ENCODE peak calls at places on chromosomes 1 and 21, in four cellular contexts. One of them, this sample, is unnamed.

GRCh38 chr1:113453771-113454083 is 63.4 kb downstream of the MAGI3 start:
- DNase-seq in mesenchymal stem cell: no peak
- DNase-seq in neuronal stem cell: no peak
- DNase-seq in H1: no peak
- DNase-seq in this sample: no peak

GRCh38 chr21:45228171-45228641 is 59.5 kb downstream of the POFUT2 start:
- DNase-seq in mesenchymal stem cell: peak
- DNase-seq in neuronal stem cell: no peak
- DNase-seq in H1: no peak
- DNase-seq in this sample: peak

GRCh38 chr1:84298336-84298687 is 3.2 kb upstream of the SAMD13 start:
- DNase-seq in neuronal stem cell: no peak
- DNase-seq in H1: peak
- DNase-seq in mesenchymal stem cell: peak
- DNase-seq in this sample: peak

GRCh38 chr1:31239653-31240241 is at the start of gene NKAIN1:
- DNase-seq in H1: peak
- DNase-seq in neuronal stem cell: peak
- DNase-seq in mesenchymal stem cell: peak
- DNase-seq in this sample: peak

GRCh38 chr1:228647523-228648444 is 87.5 kb upstream of the RHOU start:
- DNase-seq in neuronal stem cell: peak
- DNase-seq in mesenchymal stem cell: peak
- DNase-seq in H1: peak
- DNase-seq in this sample: peak

GRCh38 chr1:219354962-219355361 is 181.3 kb downstream of the LYPLAL1 start:
- DNase-seq in neuronal stem cell: no peak
- DNase-seq in H1: no peak
- DNase-seq in mesenchymal stem cell: no peak
- DNase-seq in this sample: no peak

GRCh38 chr1:90944006-90944405 is 77.8 kb downstream of the ZNF644 start:
- DNase-seq in neuronal stem cell: no peak
- DNase-seq in H1: no peak
- DNase-seq in mesenchymal stem cell: no peak
- DNase-seq in this sample: no peak

GRCh38 chr1:23558140-23558871 is 995 bp downstream of the ID3 start:
- DNase-seq in H1: no peak
- DNase-seq in mesenchymal stem cell: peak
- DNase-seq in neuronal stem cell: no peak
- DNase-seq in this sample: peak

GRCh38 chr1:115463347-115463746 is 125.3 kb upstream of the NGF start:
- DNase-seq in mesenchymal stem cell: no peak
- DNase-seq in neuronal stem cell: no peak
- DNase-seq in H1: peak
- DNase-seq in this sample: peak

GRCh38 chr1:115454835-115455511 is 116.9 kb upstream of the NGF start:
- DNase-seq in H1: no peak
- DNase-seq in neuronal stem cell: no peak
- DNase-seq in mesenchymal stem cell: no peak
- DNase-seq in this sample: no peak

GRCh38 chr1:72283204-72284083 is 1.1 kb upstream of the NEGR1 start:
- DNase-seq in neuronal stem cell: peak
- DNase-seq in H1: peak
- DNase-seq in mesenchymal stem cell: peak
- DNase-seq in this sample: peak

GRCh38 chr1:166905930-166906329 is 29.9 kb upstream of the TADA1 start:
- DNase-seq in mesenchymal stem cell: peak
- DNase-seq in H1: no peak
- DNase-seq in neuronal stem cell: no peak
- DNase-seq in this sample: peak

GRCh38 chr1:38579056-38579455 is 280.5 kb downstream of the RRAGC start:
- DNase-seq in mesenchymal stem cell: no peak
- DNase-seq in H1: no peak
- DNase-seq in neuronal stem cell: no peak
- DNase-seq in this sample: no peak

GRCh38 chr21:38504056-38504455 is 5.8 kb upstream of the ERG start:
- DNase-seq in mesenchymal stem cell: no peak
- DNase-seq in neuronal stem cell: no peak
- DNase-seq in H1: no peak
- DNase-seq in this sample: no peak

GRCh38 chr21:38505654-38506523 is 7.6 kb upstream of the ERG start:
- DNase-seq in neuronal stem cell: peak
- DNase-seq in mesenchymal stem cell: peak
- DNase-seq in H1: no peak
- DNase-seq in this sample: peak

GRCh38 chr21:38500073-38500472 is 1.8 kb upstream of the ERG start:
- DNase-seq in H1: no peak
- DNase-seq in mesenchymal stem cell: no peak
- DNase-seq in neuronal stem cell: no peak
- DNase-seq in this sample: no peak

GRCh38 chr21:38506606-38507331 is 8.5 kb upstream of the ERG start:
- DNase-seq in mesenchymal stem cell: peak
- DNase-seq in neuronal stem cell: no peak
- DNase-seq in H1: no peak
- DNase-seq in this sample: no peak

DNA sequence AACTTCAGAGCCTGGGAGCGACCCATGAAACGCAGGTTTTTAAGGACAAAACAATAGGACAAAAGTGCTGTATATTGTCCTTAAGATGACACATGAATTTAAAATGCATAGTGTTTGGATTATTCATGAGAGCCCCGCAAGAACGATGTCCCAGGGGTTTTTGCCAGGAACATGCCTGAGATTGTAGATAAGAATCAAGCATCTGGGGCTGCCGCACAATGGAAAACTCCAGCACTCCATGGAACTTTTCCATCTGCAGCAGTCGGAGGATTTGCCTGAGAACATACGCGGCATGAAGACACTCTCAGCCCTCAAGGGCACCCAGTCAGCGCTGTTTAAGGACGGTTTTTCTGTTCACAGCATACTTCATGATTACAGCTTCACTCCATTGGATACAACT is 5.3 kb upstream of the ERG start:
- DNase-seq in neuronal stem cell: no peak
- DNase-seq in mesenchymal stem cell: peak
- DNase-seq in H1: no peak
- DNase-seq in this sample: peak
- H3K4me3 ChIP-seq in neuronal stem cell: no peak
- H3K4me3 ChIP-seq in mesenchymal stem cell: peak
- H3K4me3 ChIP-seq in H1: no peak
- H3K4me3 ChIP-seq in this sample: no peak

GRCh38 chr1:225319951-225320350 is 107.9 kb downstream of the LBR start:
- DNase-seq in H1: no peak
- DNase-seq in neuronal stem cell: no peak
- DNase-seq in mesenchymal stem cell: no peak
- DNase-seq in this sample: no peak
- H2BK12ac ChIP-seq in H1: no peak
- H2BK12ac ChIP-seq in neuronal stem cell: no peak
- H2BK12ac ChIP-seq in mesenchymal stem cell: no peak
- H2BK12ac ChIP-seq in this sample: no peak

GRCh38 chr1:78280626-78281025 is 210.1 kb upstream of the PTGFR start:
- DNase-seq in H1: no peak
- DNase-seq in mesenchymal stem cell: no peak
- DNase-seq in neuronal stem cell: no peak
- DNase-seq in this sample: no peak
- H2BK120ac ChIP-seq in H1: no peak
- H2BK120ac ChIP-seq in mesenchymal stem cell: no peak
- H2BK120ac ChIP-seq in neuronal stem cell: no peak
- H2BK120ac ChIP-seq in this sample: no peak

GRCh38 chr1:43885311-43885801 is 48.2 kb upstream of the ARTN start:
- DNase-seq in H1: peak
- DNase-seq in neuronal stem cell: peak
- DNase-seq in mesenchymal stem cell: peak
- DNase-seq in this sample: no peak
- H3K4me3 ChIP-seq in H1: no peak
- H3K4me3 ChIP-seq in neuronal stem cell: no peak
- H3K4me3 ChIP-seq in mesenchymal stem cell: no peak
- H3K4me3 ChIP-seq in this sample: no peak

GRCh38 chr1:2969011-2969869 is 52.0 kb upstream of the ACTRT2 start:
- DNase-seq in H1: no peak
- DNase-seq in neuronal stem cell: no peak
- DNase-seq in mesenchymal stem cell: no peak
- DNase-seq in this sample: no peak

GRCh38 chr1:2969870-2970291 is 51.4 kb upstream of the ACTRT2 start:
- DNase-seq in mesenchymal stem cell: no peak
- DNase-seq in H1: no peak
- DNase-seq in neuronal stem cell: no peak
- DNase-seq in this sample: no peak

GRCh38 chr1:2966940-2967725 is 54.1 kb upstream of the ACTRT2 start:
- DNase-seq in mesenchymal stem cell: no peak
- DNase-seq in H1: no peak
- DNase-seq in neuronal stem cell: no peak
- DNase-seq in this sample: no peak

GRCh38 chr1:2967881-2968280 is 53.4 kb upstream of the ACTRT2 start:
- DNase-seq in mesenchymal stem cell: no peak
- DNase-seq in H1: no peak
- DNase-seq in neuronal stem cell: no peak
- DNase-seq in this sample: no peak

GRCh38 chr1:2968471-2968881 is 52.8 kb upstream of the ACTRT2 start:
- DNase-seq in mesenchymal stem cell: no peak
- DNase-seq in H1: no peak
- DNase-seq in neuronal stem cell: no peak
- DNase-seq in this sample: no peak
- H2BK12ac ChIP-seq in mesenchymal stem cell: no peak
- H2BK12ac ChIP-seq in H1: no peak
- H2BK12ac ChIP-seq in neuronal stem cell: no peak
- H2BK12ac ChIP-seq in this sample: no peak

GRCh38 chr1:88685239-88685604 is 1.1 kb downstream of the PKN2 start:
- DNase-seq in H1: no peak
- DNase-seq in neuronal stem cell: no peak
- DNase-seq in mesenchymal stem cell: peak
- DNase-seq in this sample: no peak
- H2BK120ac ChIP-seq in H1: no peak
- H2BK120ac ChIP-seq in neuronal stem cell: no peak
- H2BK120ac ChIP-seq in mesenchymal stem cell: no peak
- H2BK120ac ChIP-seq in this sample: no peak

GRCh38 chr21:38945536-38946245 is 140.0 kb downstream of the ETS2 start:
- DNase-seq in neuronal stem cell: peak
- DNase-seq in H1: peak
- DNase-seq in mesenchymal stem cell: peak
- DNase-seq in this sample: no peak
- H3K4me3 ChIP-seq in neuronal stem cell: no peak
- H3K4me3 ChIP-seq in H1: no peak
- H3K4me3 ChIP-seq in mesenchymal stem cell: no peak
- H3K4me3 ChIP-seq in this sample: no peak

GRCh38 chr1:1889847-1890505 is 911 bp downstream of the GNB1 start:
- DNase-seq in mesenchymal stem cell: peak
- DNase-seq in H1: no peak
- DNase-seq in neuronal stem cell: no peak
- DNase-seq in this sample: peak

GRCh38 chr1:1892079-1892762 is 1.3 kb upstream of the GNB1 start:
- DNase-seq in mesenchymal stem cell: no peak
- DNase-seq in H1: no peak
- DNase-seq in neuronal stem cell: no peak
- DNase-seq in this sample: no peak

GRCh38 chr1:1889090-1889750 is 1.7 kb downstream of the GNB1 start:
- DNase-seq in neuronal stem cell: no peak
- DNase-seq in mesenchymal stem cell: peak
- DNase-seq in H1: no peak
- DNase-seq in this sample: peak

GRCh38 chr1:1891349-1892078 is 627 bp upstream of the GNB1 start:
- DNase-seq in neuronal stem cell: peak
- DNase-seq in mesenchymal stem cell: peak
- DNase-seq in H1: no peak
- DNase-seq in this sample: peak

DNA sequence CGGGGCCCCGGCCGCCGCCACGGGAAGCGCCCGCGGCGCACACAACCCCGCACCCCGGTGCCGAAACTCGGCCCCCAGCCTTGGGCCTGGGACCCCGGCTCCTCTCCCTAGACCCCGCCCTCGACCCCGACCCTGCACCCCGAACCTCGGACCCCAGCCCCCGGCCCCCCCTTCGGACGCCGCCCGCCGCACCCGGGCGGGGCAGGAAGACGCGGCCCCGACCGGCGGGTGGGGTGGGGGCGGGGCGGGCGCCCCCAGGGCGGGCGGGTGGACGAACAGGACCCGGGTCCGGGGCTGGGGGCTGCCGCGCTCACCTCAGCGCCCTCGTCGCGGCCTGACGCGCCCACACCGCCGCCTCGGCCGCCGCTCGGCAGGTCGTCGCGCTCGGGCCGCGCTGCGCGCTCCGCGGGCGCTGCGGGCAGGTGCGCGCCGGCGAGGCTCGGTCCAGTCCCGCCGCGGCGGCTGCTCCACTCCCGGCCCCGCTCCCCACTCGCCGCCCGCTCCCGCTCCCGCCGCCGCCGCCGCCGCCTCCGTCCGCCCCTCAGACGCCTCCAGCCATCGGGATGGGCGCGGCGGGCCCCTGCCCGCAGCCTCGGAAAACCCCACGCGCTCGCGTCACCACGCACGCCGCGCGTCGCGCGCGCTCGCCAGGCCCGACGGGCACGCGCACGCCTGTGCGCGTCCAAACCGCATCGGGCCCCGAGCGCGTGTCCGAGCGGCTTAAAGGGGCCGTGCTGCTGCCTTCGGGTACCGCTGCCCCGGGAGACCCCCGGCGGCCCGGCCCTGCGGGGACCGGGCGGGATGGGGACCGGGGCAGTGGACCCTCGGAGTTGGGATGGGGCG is at the start of gene GNB1:
- DNase-seq in neuronal stem cell: peak
- DNase-seq in H1: peak
- DNase-seq in mesenchymal stem cell: peak
- DNase-seq in this sample: peak
- H2BK12ac ChIP-seq in neuronal stem cell: peak
- H2BK12ac ChIP-seq in H1: peak
- H2BK12ac ChIP-seq in mesenchymal stem cell: peak
- H2BK12ac ChIP-seq in this sample: no peak